ENCODE peak calls at places on chromosomes 12 and 14, in seven cellular contexts. One of them, this sample, is unnamed.

GRCh38 chr12:132286912-132287311 is 42.5 kb downstream of the GALNT9 start:
- DNase-seq in HCEC 1CT: no peak
- DNase-seq in T follicular helper cell: no peak
- DNase-seq in fibroblast of the conjunctiva: no peak
- DNase-seq in IMR-90: no peak
- DNase-seq in stimulated activated CD8-positive, alpha-beta memory T cell treated with anti-CD3 and anti-CD28 coated beads, Interleukin-7, amount 100 ng/mL, for 4 hours: no peak
- DNase-seq in left cardiac atrium: peak
- DNase-seq in this sample: no peak

GRCh38 chr14:99578541-99579044 is 25.4 kb downstream of the CCDC85C start:
- DNase-seq in HCEC 1CT: no peak
- DNase-seq in T follicular helper cell: no peak
- DNase-seq in fibroblast of the conjunctiva: no peak
- DNase-seq in IMR-90: no peak
- DNase-seq in stimulated activated CD8-positive, alpha-beta memory T cell treated with anti-CD3 and anti-CD28 coated beads, Interleukin-7, amount 100 ng/mL, for 4 hours: no peak
- DNase-seq in left cardiac atrium: no peak
- DNase-seq in this sample: no peak

GRCh38 chr12:124617615-124618014 is 50.2 kb upstream of the NCOR2 start:
- DNase-seq in HCEC 1CT: no peak
- DNase-seq in T follicular helper cell: no peak
- DNase-seq in fibroblast of the conjunctiva: no peak
- DNase-seq in IMR-90: no peak
- DNase-seq in stimulated activated CD8-positive, alpha-beta memory T cell treated with anti-CD3 and anti-CD28 coated beads, Interleukin-7, amount 100 ng/mL, for 4 hours: no peak
- DNase-seq in left cardiac atrium: peak
- DNase-seq in this sample: peak

GRCh38 chr12:98646165-98646764 is 1.2 kb downstream of the APAF1 start:
- DNase-seq in HCEC 1CT: peak
- DNase-seq in T follicular helper cell: no peak
- DNase-seq in fibroblast of the conjunctiva: no peak
- DNase-seq in IMR-90: peak
- DNase-seq in stimulated activated CD8-positive, alpha-beta memory T cell treated with anti-CD3 and anti-CD28 coated beads, Interleukin-7, amount 100 ng/mL, for 4 hours: no peak
- DNase-seq in left cardiac atrium: no peak
- DNase-seq in this sample: peak

GRCh38 chr12:65670775-65671174 is 153.5 kb upstream of the HMGA2 start:
- DNase-seq in HCEC 1CT: no peak
- DNase-seq in T follicular helper cell: no peak
- DNase-seq in fibroblast of the conjunctiva: no peak
- DNase-seq in IMR-90: peak
- DNase-seq in stimulated activated CD8-positive, alpha-beta memory T cell treated with anti-CD3 and anti-CD28 coated beads, Interleukin-7, amount 100 ng/mL, for 4 hours: no peak
- DNase-seq in left cardiac atrium: no peak
- DNase-seq in this sample: no peak

GRCh38 chr14:79947440-79947839 is 263.9 kb downstream of the DIO2 start:
- DNase-seq in HCEC 1CT: no peak
- DNase-seq in T follicular helper cell: no peak
- DNase-seq in fibroblast of the conjunctiva: no peak
- DNase-seq in IMR-90: no peak
- DNase-seq in stimulated activated CD8-positive, alpha-beta memory T cell treated with anti-CD3 and anti-CD28 coated beads, Interleukin-7, amount 100 ng/mL, for 4 hours: no peak
- DNase-seq in left cardiac atrium: no peak
- DNase-seq in this sample: no peak

GRCh38 chr12:68808388-68809189 is 612 bp downstream of the MDM2 start:
- DNase-seq in HCEC 1CT: peak
- DNase-seq in T follicular helper cell: peak
- DNase-seq in fibroblast of the conjunctiva: peak
- DNase-seq in IMR-90: peak
- DNase-seq in stimulated activated CD8-positive, alpha-beta memory T cell treated with anti-CD3 and anti-CD28 coated beads, Interleukin-7, amount 100 ng/mL, for 4 hours: peak
- DNase-seq in left cardiac atrium: peak
- DNase-seq in this sample: peak

GRCh38 chr14:24837280-24838046 is 203.5 kb upstream of the GZMB start:
- DNase-seq in HCEC 1CT: peak
- DNase-seq in T follicular helper cell: no peak
- DNase-seq in fibroblast of the conjunctiva: no peak
- DNase-seq in IMR-90: peak
- DNase-seq in stimulated activated CD8-positive, alpha-beta memory T cell treated with anti-CD3 and anti-CD28 coated beads, Interleukin-7, amount 100 ng/mL, for 4 hours: no peak
- DNase-seq in left cardiac atrium: no peak
- DNase-seq in this sample: peak

GRCh38 chr12:65086236-65086635 is 34.9 kb downstream of the WIF1 start:
- DNase-seq in HCEC 1CT: no peak
- DNase-seq in T follicular helper cell: no peak
- DNase-seq in fibroblast of the conjunctiva: no peak
- DNase-seq in IMR-90: no peak
- DNase-seq in stimulated activated CD8-positive, alpha-beta memory T cell treated with anti-CD3 and anti-CD28 coated beads, Interleukin-7, amount 100 ng/mL, for 4 hours: no peak
- DNase-seq in left cardiac atrium: no peak
- DNase-seq in this sample: no peak